ENCODE peak calls at places on chromosomes 1 and 21, in eight cellular contexts. One of them, this sample, is unnamed.
A peak's percentile ranks its signal among the peaks of the same experiment; 100 is the strongest.

GRCh38 chr21:45854702-45855247 is 126.8 kb upstream of the COL6A1 start:
- DNase-seq in CD8-positive, alpha-beta memory T cell: no peak
- DNase-seq in keratinocyte: no peak
- DNase-seq in ascending aorta: peak; percentile 43
- DNase-seq in aorta: peak; percentile 30
- DNase-seq in OCI-LY7: no peak
- DNase-seq in coronary artery: peak; percentile 26
- DNase-seq in psoas muscle: no peak
- DNase-seq in this sample: no peak

GRCh38 chr1:229862017-229862774 is 204.8 kb upstream of the GALNT2 start:
- DNase-seq in CD8-positive, alpha-beta memory T cell: no peak
- DNase-seq in keratinocyte: no peak
- DNase-seq in ascending aorta: no peak
- DNase-seq in aorta: no peak
- DNase-seq in OCI-LY7: no peak
- DNase-seq in coronary artery: no peak
- DNase-seq in psoas muscle: no peak
- DNase-seq in this sample: no peak

GRCh38 chr1:54582566-54583306 is 34.7 kb downstream of the ACOT11 start:
- DNase-seq in CD8-positive, alpha-beta memory T cell: no peak
- DNase-seq in keratinocyte: no peak
- DNase-seq in ascending aorta: no peak
- DNase-seq in aorta: no peak
- DNase-seq in OCI-LY7: no peak
- DNase-seq in coronary artery: no peak
- DNase-seq in psoas muscle: no peak
- DNase-seq in this sample: no peak

GRCh38 chr1:16091296-16091695 is 17.8 kb upstream of the FAM131C start:
- DNase-seq in CD8-positive, alpha-beta memory T cell: no peak
- DNase-seq in keratinocyte: no peak
- DNase-seq in ascending aorta: no peak
- DNase-seq in aorta: peak; percentile 67
- DNase-seq in OCI-LY7: no peak
- DNase-seq in coronary artery: no peak
- DNase-seq in psoas muscle: no peak
- DNase-seq in this sample: no peak

GRCh38 chr1:41540886-41541591 is 56.6 kb upstream of the EDN2 start:
- DNase-seq in CD8-positive, alpha-beta memory T cell: no peak
- DNase-seq in keratinocyte: no peak
- DNase-seq in ascending aorta: peak; percentile 42
- DNase-seq in aorta: peak; percentile 56
- DNase-seq in OCI-LY7: no peak
- DNase-seq in coronary artery: no peak
- DNase-seq in psoas muscle: no peak
- DNase-seq in this sample: no peak

GRCh38 chr1:211947396-211948295 is 87.7 kb downstream of the INTS7 start:
- DNase-seq in CD8-positive, alpha-beta memory T cell: no peak
- DNase-seq in keratinocyte: no peak
- DNase-seq in ascending aorta: no peak
- DNase-seq in aorta: no peak
- DNase-seq in OCI-LY7: no peak
- DNase-seq in coronary artery: no peak
- DNase-seq in psoas muscle: no peak
- DNase-seq in this sample: no peak

GRCh38 chr21:45288441-45288841 is 746 bp upstream of the POFUT2 start:
- DNase-seq in CD8-positive, alpha-beta memory T cell: no peak
- DNase-seq in keratinocyte: no peak
- DNase-seq in ascending aorta: peak; percentile 66
- DNase-seq in aorta: peak; percentile 78
- DNase-seq in OCI-LY7: no peak
- DNase-seq in coronary artery: peak; percentile 77
- DNase-seq in psoas muscle: no peak
- DNase-seq in this sample: no peak

GRCh38 chr1:160007577-160008200 is 24.1 kb downstream of the PIGM start:
- DNase-seq in CD8-positive, alpha-beta memory T cell: no peak
- DNase-seq in keratinocyte: no peak
- DNase-seq in ascending aorta: no peak
- DNase-seq in aorta: no peak
- DNase-seq in OCI-LY7: peak; percentile 51
- DNase-seq in coronary artery: no peak
- DNase-seq in psoas muscle: no peak
- DNase-seq in this sample: no peak

GRCh38 chr1:204989266-204990058 is 53.5 kb upstream of the CNTN2 start:
- DNase-seq in CD8-positive, alpha-beta memory T cell: peak; percentile 21
- DNase-seq in keratinocyte: peak; percentile 30
- DNase-seq in ascending aorta: no peak
- DNase-seq in aorta: no peak
- DNase-seq in OCI-LY7: peak; percentile 65
- DNase-seq in coronary artery: no peak
- DNase-seq in psoas muscle: peak; percentile 83
- DNase-seq in this sample: peak; percentile 71

GRCh38 chr1:150148834-150149489 is 754 bp upstream of the PLEKHO1 start:
- DNase-seq in CD8-positive, alpha-beta memory T cell: no peak
- DNase-seq in keratinocyte: no peak
- DNase-seq in ascending aorta: no peak
- DNase-seq in aorta: no peak
- DNase-seq in OCI-LY7: no peak
- DNase-seq in coronary artery: no peak
- DNase-seq in psoas muscle: no peak
- DNase-seq in this sample: no peak

GRCh38 chr21:46569071-46569470 is 35.8 kb downstream of the S100B start:
- DNase-seq in CD8-positive, alpha-beta memory T cell: no peak
- DNase-seq in keratinocyte: no peak
- DNase-seq in ascending aorta: no peak
- DNase-seq in aorta: no peak
- DNase-seq in OCI-LY7: no peak
- DNase-seq in coronary artery: no peak
- DNase-seq in psoas muscle: no peak
- DNase-seq in this sample: no peak

GRCh38 chr1:51237313-51237700 is 1.2 kb downstream of the RNF11 start:
- DNase-seq in CD8-positive, alpha-beta memory T cell: no peak
- DNase-seq in keratinocyte: no peak
- DNase-seq in ascending aorta: no peak
- DNase-seq in aorta: no peak
- DNase-seq in OCI-LY7: no peak
- DNase-seq in coronary artery: no peak
- DNase-seq in psoas muscle: no peak
- DNase-seq in this sample: no peak

GRCh38 chr1:178241057-178241456 is 147.2 kb downstream of the RASAL2 start:
- DNase-seq in CD8-positive, alpha-beta memory T cell: no peak
- DNase-seq in keratinocyte: peak; percentile 21
- DNase-seq in ascending aorta: no peak
- DNase-seq in aorta: no peak
- DNase-seq in OCI-LY7: no peak
- DNase-seq in coronary artery: no peak
- DNase-seq in psoas muscle: no peak
- DNase-seq in this sample: no peak

GRCh38 chr1:61645476-61645875 is 79.5 kb downstream of the TM2D1 start:
- DNase-seq in CD8-positive, alpha-beta memory T cell: no peak
- DNase-seq in keratinocyte: no peak
- DNase-seq in ascending aorta: no peak
- DNase-seq in aorta: no peak
- DNase-seq in OCI-LY7: no peak
- DNase-seq in coronary artery: no peak
- DNase-seq in psoas muscle: no peak
- DNase-seq in this sample: no peak

GRCh38 chr1:166164995-166165660 is 1.7 kb downstream of the FAM78B start:
- DNase-seq in CD8-positive, alpha-beta memory T cell: no peak
- DNase-seq in keratinocyte: no peak
- DNase-seq in ascending aorta: peak; percentile 66
- DNase-seq in aorta: peak; percentile 83
- DNase-seq in OCI-LY7: peak; percentile 3
- DNase-seq in coronary artery: no peak
- DNase-seq in psoas muscle: peak; percentile 81
- DNase-seq in this sample: peak; percentile 51

GRCh38 chr1:166166701-166167394 is at the start of gene FAM78B:
- DNase-seq in CD8-positive, alpha-beta memory T cell: peak; percentile 12
- DNase-seq in keratinocyte: no peak
- DNase-seq in ascending aorta: peak; percentile 75
- DNase-seq in aorta: peak; percentile 84
- DNase-seq in OCI-LY7: peak; percentile 16
- DNase-seq in coronary artery: peak; percentile 78
- DNase-seq in psoas muscle: peak; percentile 92
- DNase-seq in this sample: peak; percentile 74

GRCh38 chr1:166166400-166166699 is 451 bp downstream of the FAM78B start:
- DNase-seq in CD8-positive, alpha-beta memory T cell: no peak
- DNase-seq in keratinocyte: no peak
- DNase-seq in ascending aorta: no peak
- DNase-seq in aorta: peak; percentile 74
- DNase-seq in OCI-LY7: no peak
- DNase-seq in coronary artery: no peak
- DNase-seq in psoas muscle: no peak
- DNase-seq in this sample: no peak

GRCh38 chr1:166165661-166166399 is 971 bp downstream of the FAM78B start:
- DNase-seq in CD8-positive, alpha-beta memory T cell: no peak
- DNase-seq in keratinocyte: no peak
- DNase-seq in ascending aorta: no peak
- DNase-seq in aorta: peak; percentile 76
- DNase-seq in OCI-LY7: no peak
- DNase-seq in coronary artery: no peak
- DNase-seq in psoas muscle: peak; percentile 56
- DNase-seq in this sample: peak; percentile 50

DNA sequence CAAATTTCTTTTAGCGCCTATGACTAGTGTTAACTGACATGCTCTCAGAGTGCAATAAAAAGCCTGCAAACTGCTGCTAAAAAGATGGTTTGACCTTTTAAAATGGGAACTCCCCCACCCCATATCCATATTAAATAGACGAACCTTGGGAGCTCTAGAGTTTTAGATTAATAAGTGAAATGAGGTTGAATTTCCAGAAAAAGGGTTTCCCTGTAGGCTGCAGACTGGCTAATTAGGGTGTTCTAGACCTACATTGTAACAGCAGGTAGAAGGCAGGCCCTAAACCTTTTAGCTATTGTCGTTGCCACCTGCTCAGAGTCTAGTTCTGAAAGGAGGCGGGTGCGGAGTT is 2.2 kb downstream of the FAM78B start:
- DNase-seq in CD8-positive, alpha-beta memory T cell: no peak
- DNase-seq in keratinocyte: no peak
- DNase-seq in ascending aorta: no peak
- DNase-seq in aorta: no peak
- DNase-seq in OCI-LY7: no peak
- DNase-seq in coronary artery: no peak
- DNase-seq in psoas muscle: no peak
- DNase-seq in this sample: no peak
- H3K4me3 ChIP-seq in CD8-positive, alpha-beta memory T cell: no peak overlapping the region
- H3K4me3 ChIP-seq in keratinocyte: no peak overlapping the region
- H3K4me3 ChIP-seq in ascending aorta: peak overlapping the region; percentile 91
- H3K4me3 ChIP-seq in aorta: no peak overlapping the region
- H3K4me3 ChIP-seq in OCI-LY7: no peak overlapping the region
- H3K4me3 ChIP-seq in coronary artery: peak overlapping the region; percentile 84
- H3K4me3 ChIP-seq in psoas muscle: peak overlapping the region; percentile 76
- H3K4me3 ChIP-seq in this sample: peak overlapping the region; percentile 65

GRCh38 chr1:52423771-52424170 is 19.4 kb downstream of the PRPF38A start:
- DNase-seq in CD8-positive, alpha-beta memory T cell: peak; percentile 65
- DNase-seq in keratinocyte: no peak
- DNase-seq in ascending aorta: no peak
- DNase-seq in aorta: no peak
- DNase-seq in OCI-LY7: no peak
- DNase-seq in coronary artery: no peak
- DNase-seq in psoas muscle: no peak
- DNase-seq in this sample: no peak
- H3K27ac ChIP-seq in CD8-positive, alpha-beta memory T cell: peak overlapping the region; percentile 73
- H3K27ac ChIP-seq in keratinocyte: no peak overlapping the region
- H3K27ac ChIP-seq in ascending aorta: no peak overlapping the region
- H3K27ac ChIP-seq in aorta: no peak overlapping the region
- H3K27ac ChIP-seq in OCI-LY7: no peak overlapping the region
- H3K27ac ChIP-seq in coronary artery: no peak overlapping the region
- H3K27ac ChIP-seq in psoas muscle: no peak overlapping the region
- H3K27ac ChIP-seq in this sample: no peak overlapping the region

GRCh38 chr1:38561699-38562098 is 297.9 kb downstream of the RRAGC start:
- DNase-seq in CD8-positive, alpha-beta memory T cell: no peak
- DNase-seq in keratinocyte: no peak
- DNase-seq in ascending aorta: no peak
- DNase-seq in aorta: no peak
- DNase-seq in OCI-LY7: no peak
- DNase-seq in coronary artery: no peak
- DNase-seq in psoas muscle: no peak
- DNase-seq in this sample: no peak

GRCh38 chr1:38558055-38558454 is 301.5 kb downstream of the RRAGC start:
- DNase-seq in CD8-positive, alpha-beta memory T cell: no peak
- DNase-seq in keratinocyte: no peak
- DNase-seq in ascending aorta: no peak
- DNase-seq in aorta: no peak
- DNase-seq in OCI-LY7: no peak
- DNase-seq in coronary artery: no peak
- DNase-seq in psoas muscle: no peak
- DNase-seq in this sample: no peak

GRCh38 chr1:38558476-38559179 is 300.9 kb downstream of the RRAGC start:
- DNase-seq in CD8-positive, alpha-beta memory T cell: no peak
- DNase-seq in keratinocyte: no peak
- DNase-seq in ascending aorta: no peak
- DNase-seq in aorta: no peak
- DNase-seq in OCI-LY7: no peak
- DNase-seq in coronary artery: no peak
- DNase-seq in psoas muscle: no peak
- DNase-seq in this sample: no peak

GRCh38 chr1:38561110-38561509 is 298.5 kb downstream of the RRAGC start:
- DNase-seq in CD8-positive, alpha-beta memory T cell: no peak
- DNase-seq in keratinocyte: no peak
- DNase-seq in ascending aorta: no peak
- DNase-seq in aorta: no peak
- DNase-seq in OCI-LY7: no peak
- DNase-seq in coronary artery: no peak
- DNase-seq in psoas muscle: no peak
- DNase-seq in this sample: no peak

DNA sequence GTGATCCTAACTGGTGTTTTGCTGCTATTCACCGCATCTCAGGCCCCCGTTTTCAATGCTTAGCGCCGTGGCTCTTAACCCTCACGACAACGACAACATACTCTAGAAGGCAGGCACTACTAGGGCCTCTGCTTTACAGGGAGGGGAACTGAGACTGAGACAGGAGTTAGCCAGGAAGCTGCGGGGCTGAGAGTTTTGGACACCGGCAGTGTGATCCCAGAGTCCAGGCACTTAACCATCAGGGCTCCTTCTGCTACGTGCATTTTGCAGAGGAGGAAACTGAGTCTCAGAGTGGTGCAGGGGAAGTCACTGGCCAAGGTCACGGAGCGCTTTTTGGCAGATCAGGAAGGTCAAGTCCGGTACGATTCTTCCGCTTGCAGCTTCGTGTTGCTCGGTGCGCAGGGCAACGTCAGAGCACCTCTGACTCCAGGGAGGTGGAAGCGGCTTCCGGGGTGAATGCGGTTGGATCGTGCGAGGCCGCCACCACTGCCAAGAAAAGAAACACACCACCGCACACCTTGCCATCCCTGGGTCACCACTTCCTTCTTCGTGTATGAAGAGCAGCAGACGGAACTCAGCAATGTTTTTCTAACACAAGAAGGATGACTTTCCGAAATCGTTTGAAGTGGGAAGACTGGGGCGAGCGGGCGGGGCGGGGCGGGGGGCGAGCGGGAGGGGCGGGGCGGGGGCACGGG is 300.2 kb downstream of the RRAGC start:
- DNase-seq in CD8-positive, alpha-beta memory T cell: peak; percentile 74
- DNase-seq in keratinocyte: no peak
- DNase-seq in ascending aorta: peak; percentile 67
- DNase-seq in aorta: no peak
- DNase-seq in OCI-LY7: peak; percentile 7
- DNase-seq in coronary artery: no peak
- DNase-seq in psoas muscle: no peak
- DNase-seq in this sample: peak; percentile 78
- H3K4me3 ChIP-seq in CD8-positive, alpha-beta memory T cell: peak overlapping the region; percentile 23
- H3K4me3 ChIP-seq in keratinocyte: no peak overlapping the region
- H3K4me3 ChIP-seq in ascending aorta: peak overlapping the region; percentile 41
- H3K4me3 ChIP-seq in aorta: peak overlapping the region; percentile 24
- H3K4me3 ChIP-seq in OCI-LY7: no peak overlapping the region
- H3K4me3 ChIP-seq in coronary artery: peak overlapping the region; percentile 49
- H3K4me3 ChIP-seq in psoas muscle: no peak overlapping the region
- H3K4me3 ChIP-seq in this sample: peak overlapping the region; percentile 40

GRCh38 chr1:98053471-98054366 is 132.9 kb upstream of the DPYD start:
- DNase-seq in CD8-positive, alpha-beta memory T cell: peak; percentile 32
- DNase-seq in keratinocyte: no peak
- DNase-seq in ascending aorta: peak; percentile 73
- DNase-seq in aorta: peak; percentile 88
- DNase-seq in OCI-LY7: peak; percentile 14
- DNase-seq in coronary artery: peak; percentile 73
- DNase-seq in psoas muscle: peak; percentile 72
- DNase-seq in this sample: peak; percentile 69
- H3K27ac ChIP-seq in CD8-positive, alpha-beta memory T cell: no peak overlapping the region
- H3K27ac ChIP-seq in keratinocyte: peak overlapping the region; percentile 19
- H3K27ac ChIP-seq in ascending aorta: no peak overlapping the region
- H3K27ac ChIP-seq in aorta: no peak overlapping the region
- H3K27ac ChIP-seq in OCI-LY7: no peak overlapping the region
- H3K27ac ChIP-seq in coronary artery: no peak overlapping the region
- H3K27ac ChIP-seq in psoas muscle: no peak overlapping the region
- H3K27ac ChIP-seq in this sample: no peak overlapping the region

This sample was measured in lower lobe of right lung.